ENCODE peak calls at places on chromosomes 1 and 21, in seven cellular contexts. R, N, X, V, A, L and D are unnamed samples.

GRCh38 chr21:39022901-39023693 is 160.2 kb downstream of the PSMG1 start:
- DNase-seq in V (peak), A (no peak), L (no peak), R (no peak), X (no peak), N (peak), D (peak)

GRCh38 chr1:18972991-18973390 is 16.5 kb upstream of the IFFO2 start:
- DNase-seq in X (no peak), V (no peak), R (no peak), L (no peak), N (no peak), A (peak), D (peak)

GRCh38 chr1:217896490-217896889 is 265.3 kb downstream of the SPATA17 start:
- DNase-seq in N (no peak), V (no peak), L (no peak), X (no peak), A (no peak), R (no peak), D (no peak)

GRCh38 chr1:28370220-28371010 is 875 bp downstream of the PHACTR4 start:
- DNase-seq in N (no peak), A (peak), V (peak), R (no peak), X (no peak), L (no peak), D (peak)

GRCh38 chr1:151888972-151889570 is 20.2 kb downstream of the THEM4 start:
- DNase-seq in X (no peak), L (no peak), V (peak), A (no peak), R (no peak), N (no peak), D (no peak)

GRCh38 chr1:236516929-236517704 is 6.7 kb upstream of the LGALS8 start:
- DNase-seq in A (no peak), R (no peak), L (no peak), X (no peak), V (no peak), N (no peak), D (no peak)

GRCh38 chr1:6948416-6948815 is 163.2 kb downstream of the CAMTA1 start:
- DNase-seq in L (no peak), V (no peak), X (no peak), R (no peak), A (no peak), N (no peak), D (no peak)

GRCh38 chr1:158951956-158952355 is 20.6 kb downstream of the PYHIN1 start:
- DNase-seq in R (no peak), N (no peak), L (no peak), A (peak), X (no peak), V (no peak), D (no peak)

GRCh38 chr1:234724517-234725176 is 114.7 kb upstream of the IRF2BP2 start:
- DNase-seq in V (no peak), A (peak), X (peak), R (no peak), N (peak), L (peak), D (peak)

GRCh38 chr1:42806593-42806992 is 10.3 kb upstream of the ERMAP start:
- DNase-seq in V (no peak), X (no peak), A (no peak), R (no peak), L (no peak), N (no peak), D (no peak)

GRCh38 chr1:227214170-227214569 is 104.1 kb downstream of the CDC42BPA start:
- DNase-seq in V (no peak), X (no peak), L (no peak), N (no peak), A (no peak), R (no peak), D (no peak)

GRCh38 chr21:45818904-45819285 is 162.7 kb upstream of the COL6A1 start:
- DNase-seq in A (peak), R (no peak), X (no peak), V (no peak), L (no peak), N (no peak), D (peak)

GRCh38 chr1:241423541-241424479 is 66.8 kb upstream of the RGS7 start:
- DNase-seq in L (peak), R (peak), V (peak), X (no peak), N (no peak), A (no peak), D (no peak)

GRCh38 chr1:217402301-217402700 is 228.6 kb downstream of the GPATCH2 start:
- DNase-seq in X (no peak), A (no peak), N (no peak), L (no peak), V (no peak), R (no peak), D (no peak)

GRCh38 chr21:42749226-42749625 is 95.8 kb downstream of the PDE9A start:
- DNase-seq in A (no peak), L (no peak), X (no peak), R (no peak), N (no peak), V (no peak), D (peak)

DNA sequence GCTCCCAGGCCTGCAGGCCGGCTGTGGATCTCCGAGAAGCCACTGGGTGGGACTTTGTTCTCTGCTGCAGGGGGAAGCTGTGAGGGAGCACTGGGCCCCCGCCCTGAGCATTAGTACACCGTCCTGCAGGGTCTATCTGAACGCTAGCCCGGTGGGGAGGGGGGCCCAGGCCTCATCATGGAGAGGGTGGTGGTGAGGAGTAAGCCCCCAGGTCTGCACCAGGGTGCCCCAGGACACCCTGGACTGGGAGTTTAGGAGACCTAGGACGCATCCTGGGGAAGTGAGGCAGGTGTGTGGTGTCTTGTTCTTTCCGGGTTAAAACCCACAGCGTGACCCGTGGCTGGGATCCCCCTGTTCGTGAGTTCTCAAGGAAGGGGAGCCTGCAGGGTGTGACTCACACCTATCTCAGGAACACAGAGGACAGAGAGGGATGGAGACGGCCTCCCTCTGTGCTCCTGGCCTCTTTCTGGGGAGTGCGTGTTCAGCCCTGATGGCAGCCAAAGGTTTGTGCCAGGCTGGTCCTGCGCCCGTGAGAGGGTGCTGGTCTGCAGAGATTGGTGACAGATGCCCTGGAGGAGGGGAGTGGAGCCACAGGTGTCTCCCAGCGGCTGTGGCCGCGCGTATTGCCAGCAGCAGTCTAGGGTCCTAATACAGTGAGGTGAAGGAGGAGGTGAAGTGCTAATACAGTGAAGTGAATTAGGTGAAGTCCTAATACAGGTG is 44.9 kb downstream of the AGPAT3 start:
- DNase-seq in V (no peak), R (no peak), L (no peak), N (no peak), A (no peak), X (no peak), D (peak)
- TF ChIP-seq CTCF in V (no peak), R (no peak), L (no peak), N (no peak), A (no peak), X (no peak), D (no peak)

DNA sequence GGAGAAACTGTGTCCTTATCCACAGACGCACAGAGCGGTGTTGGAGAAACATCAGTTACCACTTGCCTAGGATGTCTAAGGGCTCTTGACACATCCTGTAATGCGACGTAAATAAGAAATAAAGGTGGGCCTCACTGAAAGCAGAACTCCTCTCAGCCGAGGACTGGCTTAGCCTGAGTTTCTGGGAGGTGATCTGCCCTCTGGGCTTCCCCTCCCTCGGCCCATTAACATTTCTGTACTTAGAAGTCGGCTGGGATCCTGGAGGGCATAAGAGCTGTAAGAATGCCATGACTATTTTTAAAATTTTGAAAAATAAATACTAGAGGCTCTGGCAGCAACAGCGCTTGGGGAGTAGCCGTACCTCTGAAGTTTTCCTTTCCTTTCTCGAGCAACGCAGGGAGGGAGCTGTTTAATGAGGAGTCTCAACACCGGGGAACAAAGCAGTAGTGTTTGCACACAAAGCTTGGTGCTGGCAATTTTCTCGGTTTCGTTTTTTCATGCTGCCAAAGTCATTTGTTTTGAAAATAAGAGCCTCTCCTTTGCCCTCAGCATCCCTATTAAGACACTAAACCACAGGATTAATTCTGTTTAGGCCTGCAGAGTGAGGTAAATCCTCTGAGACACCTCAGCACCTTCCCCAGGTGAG is 498.7 kb downstream of the SMYD3 start:
- DNase-seq in A (no peak), V (no peak), N (peak), L (peak), X (no peak), R (no peak), D (no peak)
- TF ChIP-seq POLR2AphosphoS5 in A (no peak), V (no peak), N (no peak), L (no peak), X (no peak), R (no peak), D (no peak)

GRCh38 chr1:233608988-233609387 is 4.9 kb upstream of the KCNK1 start:
- DNase-seq in N (no peak), X (no peak), L (no peak), R (no peak), A (no peak), V (no peak), D (no peak)
- TF ChIP-seq CTCF in N (no peak), X (no peak), L (no peak), R (no peak), A (no peak), V (no peak), D (no peak)

GRCh38 chr1:203291201-203292096 is 13.9 kb upstream of the BTG2 start:
- DNase-seq in A (no peak), R (no peak), X (no peak), N (peak), L (peak), V (no peak), D (peak)
- TF ChIP-seq POLR2AphosphoS5 in A (no peak), R (peak), X (no peak), N (peak), L (peak), V (no peak), D (peak)